ENCODE peak calls at places on chromosome 6, in seven cellular contexts. R is A549, I is suprapubic skin, H is esophagus muscularis mucosa, X is upper lobe of left lung, G is H1, K is stomach. Z is an unnamed sample.
A peak's percentile ranks its signal among the peaks of the same experiment; 100 is the strongest.

GRCh38 chr6:133062077-133062476 is 179.1 kb upstream of the EYA4 start:
- DNase-seq in R (no peak), I (no peak), H (no peak), X (no peak), G (no peak), K (no peak), Z (no peak)

GRCh38 chr6:24882295-24882694 is 53.5 kb downstream of the RIPOR2 start:
- DNase-seq in R (no peak), I (no peak), H (no peak), X (no peak), G (no peak), K (no peak), Z (no peak)

GRCh38 chr6:72761767-72762166 is 139.9 kb downstream of the KCNQ5 start:
- DNase-seq in R (no peak), I (no peak), H (no peak), X (no peak), G (no peak), K (no peak), Z (no peak)

GRCh38 chr6:54772610-54773009 is 74.0 kb upstream of the FAM83B start:
- DNase-seq in R (no peak), I (no peak), H (no peak), X (no peak), G (no peak), K (no peak), Z (no peak)

GRCh38 chr6:79385893-79386292 is 151.3 kb downstream of the LCA5 start:
- DNase-seq in R (no peak), I (no peak), H (no peak), X (no peak), G (no peak), K (no peak), Z (no peak)

GRCh38 chr6:20542927-20543602 is 8.8 kb downstream of the CDKAL1 start:
- DNase-seq in R (no peak), I (no peak), H (no peak), X (no peak), G (no peak), K (no peak), Z (no peak)

GRCh38 chr6:143164565-143165105 is 103.9 kb downstream of the AIG1 start:
- DNase-seq in R (no peak), I (no peak), H (no peak), X (no peak), G (no peak), K (no peak), Z (no peak)

GRCh38 chr6:49776444-49776843 is 10.6 kb downstream of the PGK2 start:
- DNase-seq in R (no peak), I (no peak), H (no peak), X (no peak), G (no peak), K (no peak), Z (no peak)

GRCh38 chr6:150683320-150683719 is 83.6 kb downstream of the PLEKHG1 start:
- DNase-seq in R (no peak), I (no peak), H (peak; percentile 50), X (peak; percentile 66), G (no peak), K (no peak), Z (peak; percentile 46)

GRCh38 chr6:111439169-111439568 is 43.8 kb downstream of the REV3L start:
- DNase-seq in R (no peak), I (no peak), H (no peak), X (no peak), G (no peak), K (no peak), Z (no peak)

GRCh38 chr6:8939615-8940014 is 504.3 kb upstream of the SLC35B3 start:
- DNase-seq in R (peak; percentile 1), I (no peak), H (no peak), X (no peak), G (no peak), K (no peak), Z (no peak)

GRCh38 chr6:149716584-149716983 is 1.3 kb downstream of the LATS1 start:
- DNase-seq in R (peak; percentile 10), I (no peak), H (no peak), X (no peak), G (no peak), K (no peak), Z (no peak)

GRCh38 chr6:18387061-18387721 is at the start of gene RNF144B:
- DNase-seq in R (peak; percentile 46), I (peak; percentile 87), H (peak; percentile 95), X (peak; percentile 97), G (peak; percentile 82), K (peak; percentile 92), Z (peak; percentile 27)

GRCh38 chr6:7554533-7555275 is 13.2 kb downstream of the DSP start:
- DNase-seq in R (no peak), I (no peak), H (peak; percentile 37), X (no peak), G (no peak), K (no peak), Z (no peak)

GRCh38 chr6:33142501-33142900 is 49.8 kb downstream of the COL11A2 start:
- DNase-seq in R (no peak), I (no peak), H (no peak), X (no peak), G (no peak), K (no peak), Z (no peak)

GRCh38 chr6:24761193-24761835 is 13.4 kb upstream of the GMNN start:
- DNase-seq in R (no peak), I (no peak), H (no peak), X (no peak), G (no peak), K (no peak), Z (no peak)

GRCh38 chr6:4946521-4946920 is 57.3 kb downstream of the RPP40 start:
- DNase-seq in R (no peak), I (no peak), H (no peak), X (no peak), G (no peak), K (no peak), Z (no peak)

DNA sequence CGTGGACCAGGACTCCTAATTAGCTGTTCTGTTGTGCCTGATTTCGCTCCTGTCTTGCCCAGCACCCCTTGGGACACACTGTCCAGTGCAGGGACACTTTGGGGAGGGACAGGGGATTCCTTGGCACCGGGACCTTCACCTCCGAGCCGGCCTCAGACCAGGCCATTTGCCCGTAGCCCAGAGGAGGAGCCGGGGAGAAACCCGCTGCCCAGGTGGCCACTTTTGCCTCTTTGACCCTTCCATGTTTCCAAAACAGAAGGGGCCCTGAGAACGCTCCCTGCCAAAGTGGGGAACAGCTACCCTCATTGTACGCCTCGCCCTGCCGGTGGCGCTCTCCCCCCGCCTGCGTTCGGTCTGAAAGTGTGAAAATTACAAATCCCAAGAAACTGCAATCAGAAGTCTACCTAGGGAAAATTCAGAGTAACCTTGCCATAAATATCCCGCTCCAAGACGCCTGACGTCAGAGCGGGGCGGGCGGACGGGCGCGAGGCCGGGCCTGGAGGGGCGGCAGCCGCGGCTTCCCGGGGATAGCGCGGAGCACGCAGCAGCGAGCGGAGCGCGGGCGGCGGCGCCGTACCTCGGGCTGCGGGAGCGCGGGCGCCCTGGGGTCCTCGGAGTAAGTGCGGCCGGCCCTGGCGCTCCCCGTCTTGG is at the start of gene DAAM2:
- DNase-seq in R (no peak), I (peak; percentile 71), H (peak; percentile 87), X (peak; percentile 66), G (peak; percentile 75), K (peak; percentile 64), Z (peak; percentile 81)
- TF ChIP-seq CTCF in R (peak; percentile 6), I (no peak), H (no peak), X (no peak), G (peak; percentile 37), K (no peak), Z (no peak)

DNA sequence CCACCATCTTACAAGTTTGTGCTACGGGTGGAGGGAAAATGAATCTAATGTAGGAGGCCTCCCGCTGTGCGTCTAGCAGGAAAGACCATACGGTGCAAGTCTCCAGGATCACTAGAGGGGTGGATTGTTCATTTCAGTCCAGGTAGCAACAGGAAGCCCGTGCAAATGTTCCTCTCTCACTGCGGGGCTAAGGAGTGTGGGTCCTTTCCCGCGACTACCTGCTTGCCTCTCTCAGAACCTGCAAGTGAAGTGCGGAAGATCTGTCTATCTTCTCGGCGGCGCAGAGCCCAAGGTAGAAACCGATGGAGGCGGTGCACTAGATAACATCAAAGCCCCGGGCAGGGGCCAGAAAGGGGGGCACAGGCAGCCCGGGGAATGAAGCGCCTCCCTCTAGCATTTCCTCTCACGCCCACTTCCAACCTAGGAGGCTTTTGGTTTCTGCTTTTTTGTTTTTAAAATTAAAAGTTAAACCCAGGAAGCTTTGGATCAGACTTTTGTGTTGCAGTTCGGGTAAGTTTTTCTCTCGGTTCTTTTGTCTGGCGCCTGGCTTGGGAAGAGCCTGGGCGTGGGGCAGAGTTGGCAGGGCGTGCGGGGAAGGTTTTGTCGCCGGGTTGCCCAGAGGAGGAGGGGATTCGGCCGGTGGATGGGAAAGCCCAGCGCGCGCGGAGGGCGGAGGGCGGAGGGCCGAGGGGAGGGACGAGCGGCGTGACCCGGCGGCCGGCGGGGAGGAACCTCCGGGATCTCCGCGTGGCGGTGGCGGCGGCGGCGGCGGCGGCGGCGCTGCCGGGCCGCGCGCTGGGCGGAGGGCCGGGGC is 3.5 kb upstream of the HIVEP1 start:
- DNase-seq in R (peak; percentile 43), I (peak; percentile 91), H (peak; percentile 95), X (peak; percentile 90), G (peak; percentile 68), K (peak; percentile 70), Z (peak; percentile 79)
- TF ChIP-seq POLR2A in R (no peak), I (no peak), H (peak; percentile 56), X (no peak), G (no peak), K (no peak), Z (peak; percentile 49)

DNA sequence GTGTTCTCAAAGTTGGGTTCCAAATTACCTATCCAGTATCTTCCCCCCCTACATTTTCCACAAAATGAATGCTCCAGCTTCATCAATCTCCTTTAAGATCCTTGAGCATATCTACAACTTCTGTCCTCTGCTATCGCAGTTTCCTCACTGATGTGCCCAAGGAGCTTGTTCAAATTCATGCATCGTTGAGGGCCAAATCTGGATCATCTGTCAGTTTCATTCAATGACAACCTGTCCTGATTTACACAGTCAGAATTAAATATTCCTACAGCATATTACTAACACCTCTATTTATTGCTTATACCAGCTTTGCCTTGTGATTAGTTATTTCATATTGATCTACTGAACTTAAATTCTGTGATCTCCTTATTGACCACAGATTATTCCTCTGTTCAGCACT is 68.7 kb downstream of the GRM1 start:
- DNase-seq in R (no peak), I (no peak), H (no peak), X (no peak), G (no peak), K (no peak), Z (no peak)
- TF ChIP-seq EP300 in R (no peak), I (no peak), H (no peak), X (no peak), G (no peak), K (no peak), Z (no peak)

GRCh38 chr6:14880717-14881116 is 365.2 kb upstream of the JARID2 start:
- DNase-seq in R (no peak), I (no peak), H (no peak), X (no peak), G (no peak), K (no peak), Z (no peak)

GRCh38 chr6:14881399-14881798 is 364.5 kb upstream of the JARID2 start:
- DNase-seq in R (no peak), I (no peak), H (no peak), X (no peak), G (no peak), K (no peak), Z (no peak)

GRCh38 chr6:14885471-14885987 is 360.3 kb upstream of the JARID2 start:
- DNase-seq in R (no peak), I (no peak), H (no peak), X (no peak), G (no peak), K (no peak), Z (no peak)

GRCh38 chr6:14882394-14883073 is 363.3 kb upstream of the JARID2 start:
- DNase-seq in R (no peak), I (no peak), H (no peak), X (no peak), G (no peak), K (no peak), Z (no peak)

GRCh38 chr6:14883921-14884320 is 361.9 kb upstream of the JARID2 start:
- DNase-seq in R (no peak), I (no peak), H (no peak), X (no peak), G (no peak), K (no peak), Z (no peak)
- TF ChIP-seq CTCF in R (no peak), I (no peak), H (no peak), X (no peak), G (no peak), K (no peak), Z (no peak)

Z was measured in ovary.